ENCODE peak calls at places on chromosomes 3 and 15, in five cellular contexts. X, O, V, K and N are unnamed samples.

GRCh38 chr3:86793786-86794185 is 197.2 kb downstream of the VGLL3 start:
- DNase-seq in X (peak; percentile 98), K (peak; percentile 42), O (peak; percentile 93), V (peak; percentile 97), N (peak; percentile 88)

GRCh38 chr3:50237133-50237651 is 1.2 kb downstream of the GNAI2 start:
- DNase-seq in O (peak; percentile 57), V (peak; percentile 62), K (no peak), X (peak; percentile 54), N (peak; percentile 55)

GRCh38 chr3:42934910-42935309 is 29.0 kb downstream of the ZNF662 start:
- DNase-seq in O (no peak), K (no peak), V (no peak), X (no peak), N (no peak)

GRCh38 chr3:11969986-11970385 is 34.2 kb upstream of the SYN2 start:
- DNase-seq in X (no peak), V (no peak), K (no peak), O (no peak), N (no peak)

GRCh38 chr3:41900265-41900664 is 61.6 kb downstream of the ULK4 start:
- DNase-seq in K (no peak), V (peak; percentile 37), O (peak; percentile 27), X (peak; percentile 27), N (no peak)

GRCh38 chr3:46731795-46732194 is 14.1 kb upstream of the PRSS50 start:
- DNase-seq in K (no peak), O (no peak), V (no peak), X (no peak), N (no peak)

GRCh38 chr3:8618950-8619349 is 25.6 kb downstream of the SSUH2 start:
- DNase-seq in O (no peak), X (no peak), V (no peak), K (no peak), N (no peak)

GRCh38 chr3:188284455-188285212 is 130.7 kb downstream of the LPP start:
- DNase-seq in K (no peak), O (no peak), V (no peak), X (no peak), N (no peak)

GRCh38 chr15:60899322-60899966 is 329.7 kb downstream of the RORA start:
- DNase-seq in K (no peak), V (no peak), O (no peak), X (no peak), N (no peak)

GRCh38 chr15:81825136-81825535 is 220.7 kb downstream of the MEX3B start:
- DNase-seq in K (no peak), X (no peak), V (no peak), O (no peak), N (no peak)

GRCh38 chr3:17841190-17841828 is 98.9 kb upstream of the TBC1D5 start:
- DNase-seq in V (peak; percentile 72), X (peak; percentile 71), K (peak; percentile 53), O (peak; percentile 61), N (peak; percentile 57)

GRCh38 chr3:194069421-194070219 is 66.3 kb upstream of the HES1 start:
- DNase-seq in X (peak; percentile 63), V (peak; percentile 66), O (peak; percentile 31), K (no peak), N (peak; percentile 97)

GRCh38 chr3:28252016-28252415 is 10.6 kb downstream of the CMC1 start:
- DNase-seq in X (no peak), O (no peak), K (no peak), V (no peak), N (no peak)

GRCh38 chr15:72796515-72797337 is 13.2 kb upstream of the ADPGK start:
- DNase-seq in O (peak; percentile 35), X (peak; percentile 40), V (peak; percentile 45), K (no peak), N (peak; percentile 20)

GRCh38 chr3:42666022-42666421 is 12.5 kb downstream of the ZBTB47 start:
- DNase-seq in V (no peak), O (no peak), K (no peak), X (no peak), N (no peak)

GRCh38 chr3:57572096-57572495 is 16.0 kb downstream of the PDE12 start:
- DNase-seq in O (no peak), K (no peak), X (no peak), V (no peak), N (no peak)

GRCh38 chr15:45320581-45320980 is 57.8 kb downstream of the GATM start:
- DNase-seq in X (no peak), O (no peak), V (no peak), K (no peak), N (no peak)

GRCh38 chr3:79767194-79767952 is 425 bp downstream of the ROBO1 start:
- DNase-seq in X (peak; percentile 20), O (no peak), V (peak; percentile 4), K (no peak), N (no peak)

GRCh38 chr3:186971578-186971977 is 41.3 kb downstream of the ST6GAL1 start:
- DNase-seq in K (peak; percentile 47), V (no peak), O (no peak), X (no peak), N (peak; percentile 18)

GRCh38 chr3:190739726-190740230 is 122.7 kb downstream of the GMNC start:
- DNase-seq in K (no peak), X (peak; percentile 48), O (peak; percentile 25), V (peak; percentile 40), N (no peak)

GRCh38 chr3:8095724-8096123 is 405.9 kb upstream of the LMCD1 start:
- DNase-seq in V (no peak), O (no peak), K (no peak), X (no peak), N (no peak)

GRCh38 chr15:59678171-59678570 is 10.9 kb downstream of the BNIP2 start:
- DNase-seq in K (no peak), V (no peak), O (no peak), X (no peak), N (no peak)

GRCh38 chr15:24621630-24622215 is 53.9 kb upstream of the NPAP1 start:
- DNase-seq in O (no peak), K (no peak), V (no peak), X (no peak), N (no peak)

GRCh38 chr3:48663489-48664312 is 1.0 kb upstream of the CELSR3 start:
- DNase-seq in K (peak; percentile 94), V (peak; percentile 98), O (peak; percentile 98), X (peak; percentile 99), N (peak; percentile 99)

GRCh38 chr3:95048564-95048963 is 985.7 kb downstream of the NSUN3 start:
- DNase-seq in X (no peak), O (no peak), V (no peak), K (no peak), N (no peak)

GRCh38 chr15:43270676-43271306 is 4.1 kb upstream of the TGM5 start:
- DNase-seq in K (no peak), X (no peak), O (no peak), V (no peak), N (no peak)

GRCh38 chr15:68553994-68554715 is 24.6 kb upstream of the CORO2B start:
- DNase-seq in V (peak; percentile 73), O (peak; percentile 76), K (peak; percentile 80), X (peak; percentile 76), N (peak; percentile 69)

GRCh38 chr3:195160257-195160898 is 110.6 kb downstream of the XXYLT1 start:
- DNase-seq in V (peak; percentile 67), K (peak; percentile 53), O (peak; percentile 77), X (peak; percentile 67), N (peak; percentile 75)

GRCh38 chr15:62663547-62663946 is 379.0 kb upstream of the TPM1 start:
- DNase-seq in V (no peak), O (no peak), K (no peak), X (no peak), N (no peak)

GRCh38 chr15:64089553-64090280 is 3.9 kb downstream of the CIAO2A start:
- DNase-seq in K (no peak), O (no peak), V (no peak), X (no peak), N (no peak)

GRCh38 chr3:183626877-183627594 is 8.4 kb upstream of the KLHL24 start:
- DNase-seq in X (peak; percentile 6), V (no peak), K (peak; percentile 29), O (no peak), N (no peak)

GRCh38 chr15:25182098-25182478 is 227.3 kb downstream of the SNRPN start:
- DNase-seq in V (no peak), O (no peak), K (no peak), X (no peak), N (no peak)

GRCh38 chr3:146050700-146051099 is 110.3 kb downstream of the PLOD2 start:
- DNase-seq in O (no peak), X (no peak), V (no peak), K (no peak), N (peak; percentile 98)
- H3K4me3 ChIP-seq in O (no peak overlapping the region), X (no peak overlapping the region), V (no peak overlapping the region), K (no peak overlapping the region), N (no peak overlapping the region)

DNA sequence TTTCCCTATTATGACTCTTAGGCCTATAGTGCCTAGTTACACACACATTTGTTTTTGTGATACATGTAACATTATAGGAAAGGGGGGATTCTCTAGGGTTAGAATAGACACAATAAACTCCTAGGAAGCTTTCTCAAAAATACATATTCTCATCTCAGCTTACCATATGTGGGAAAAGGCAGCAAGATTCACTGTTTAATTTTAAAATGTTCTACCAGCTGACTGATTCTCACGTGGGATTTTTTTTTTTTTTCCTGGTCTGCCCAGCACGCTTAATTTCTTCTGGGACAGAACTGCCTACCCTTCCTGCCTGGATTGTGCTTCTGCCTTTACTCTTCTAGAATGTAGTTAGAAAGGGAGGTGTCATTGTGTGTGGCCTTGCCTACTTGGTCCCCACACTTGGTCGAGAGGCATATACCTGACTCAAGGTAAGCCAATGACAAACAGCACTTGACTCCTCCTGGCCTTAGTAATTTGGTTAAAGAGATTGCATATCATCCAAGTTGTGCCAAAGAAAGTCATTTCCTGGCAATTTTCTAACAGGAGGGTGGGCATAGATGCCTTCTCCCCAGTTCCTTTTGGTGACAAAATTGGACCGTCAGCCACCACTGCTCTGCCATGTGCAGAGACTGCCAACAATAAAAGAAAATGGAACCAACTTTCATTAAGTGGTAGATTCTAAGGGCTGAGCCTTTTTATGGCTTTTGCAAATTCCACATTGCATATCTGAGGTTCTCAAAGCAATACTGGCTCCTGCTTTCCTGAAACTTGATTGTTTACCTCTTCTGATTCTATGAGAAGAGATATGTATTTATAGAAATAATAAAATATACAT is 8.0 kb upstream of the LEKR1 start:
- DNase-seq in K (no peak), V (no peak), O (no peak), X (no peak), N (no peak)
- H3K4me3 ChIP-seq in K (no peak overlapping the region), V (no peak overlapping the region), O (no peak overlapping the region), X (no peak overlapping the region), N (no peak overlapping the region)

DNA sequence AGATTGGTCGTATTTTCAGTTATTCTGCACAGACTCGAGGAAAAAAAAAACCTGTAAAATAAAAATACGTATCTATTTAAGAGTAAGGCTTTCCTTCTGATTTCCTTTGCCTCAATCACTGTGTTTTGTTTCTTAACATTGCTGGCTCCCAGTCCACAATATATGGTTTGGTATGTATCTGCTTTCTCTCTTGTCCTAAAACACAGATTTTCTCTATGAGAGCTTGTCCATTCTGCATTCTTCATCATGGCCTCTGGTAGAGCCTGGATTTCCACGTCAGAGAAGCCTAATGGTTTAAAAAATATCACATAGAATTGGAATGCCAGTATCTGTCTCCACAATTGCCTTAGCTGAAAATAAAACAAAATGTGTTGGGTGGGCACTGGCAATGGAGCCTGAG is 1.8 kb downstream of the CD200 start:
- DNase-seq in K (no peak), X (no peak), V (peak; percentile 62), O (peak; percentile 70), N (peak; percentile 20)
- H3K4me3 ChIP-seq in K (peak overlapping the region; percentile 55), X (peak overlapping the region; percentile 73), V (peak overlapping the region; percentile 63), O (peak overlapping the region; percentile 68), N (no peak overlapping the region)

DNA sequence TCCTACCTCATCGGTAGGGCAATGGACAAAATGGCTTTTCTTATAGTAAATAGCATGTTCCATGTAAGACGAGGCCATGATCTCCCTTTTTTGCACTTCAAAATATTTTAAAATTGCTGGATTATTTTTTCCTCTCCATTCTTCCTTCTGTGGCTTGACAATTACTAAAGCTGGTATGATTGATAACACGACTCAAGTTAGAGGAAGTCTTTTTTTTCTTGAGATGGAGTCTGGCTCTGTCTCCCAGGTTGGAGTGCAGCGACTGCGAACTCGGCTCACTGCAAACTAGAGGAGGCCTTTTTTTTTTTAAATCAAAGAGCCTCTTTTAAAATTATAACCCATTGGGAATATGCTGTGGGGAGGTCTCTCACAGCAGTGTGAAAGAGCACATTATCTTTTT is 124.5 kb upstream of the TBL1XR1 start:
- DNase-seq in O (no peak), V (no peak), K (no peak), X (no peak), N (no peak)
- H3K4me3 ChIP-seq in O (no peak overlapping the region), V (no peak overlapping the region), K (no peak overlapping the region), X (no peak overlapping the region), N (no peak overlapping the region)